ENCODE peak calls at places on chromosomes 2 and 18, in nine cellular contexts. C is glutamatergic neuron; Y is ovary; F is AG09309; K is K562; Z is spleen; P is CD8-positive, alpha-beta T cell; T is fibroblast of the aortic adventitia; B is AG04450. A is an unnamed sample.

GRCh38 chr18:40414155-40414754 is 1540.8 kb upstream of the PIK3C3 start:
- DNase-seq in T (no peak), K (no peak), C (no peak), Z (no peak), B (no peak), F (no peak), P (no peak), Y (no peak), A (no peak)

GRCh38 chr2:100959225-100959880 is 42.7 kb upstream of the RPL31 start:
- DNase-seq in T (peak; percentile 44), K (no peak), Z (no peak), P (no peak), Y (no peak), C (no peak), B (no peak), F (peak; percentile 40), A (no peak)

GRCh38 chr2:24492283-24493272 is 1.5 kb downstream of the NCOA1 start:
- DNase-seq in C (no peak), Y (no peak), P (no peak), T (peak; percentile 42), K (peak; percentile 61), B (no peak), F (no peak), Z (no peak), A (no peak)

GRCh38 chr2:60175290-60175689 is 378.2 kb downstream of the BCL11A start:
- DNase-seq in Y (no peak), F (no peak), P (no peak), B (no peak), K (no peak), Z (no peak), C (no peak), T (no peak), A (no peak)

GRCh38 chr18:32289480-32290075 is 99.7 kb downstream of the MEP1B start:
- DNase-seq in F (peak; percentile 29), C (peak; percentile 25), K (peak; percentile 53), Z (no peak), Y (no peak), P (no peak), B (peak; percentile 36), T (peak; percentile 80), A (peak; percentile 74)

GRCh38 chr2:36797324-36798070 is 101.0 kb downstream of the VIT start:
- DNase-seq in Y (no peak), B (no peak), F (no peak), K (no peak), T (no peak), C (no peak), Z (no peak), P (no peak), A (no peak)

GRCh38 chr2:72964146-72964525 is 46.8 kb downstream of the EMX1 start:
- DNase-seq in F (no peak), Z (no peak), T (no peak), C (no peak), B (no peak), Y (no peak), P (no peak), K (no peak), A (no peak)

GRCh38 chr2:196233033-196233807 is 61.8 kb upstream of the STK17B start:
- DNase-seq in B (peak; percentile 62), Y (no peak), C (no peak), P (no peak), K (no peak), Z (no peak), T (peak; percentile 73), F (peak; percentile 69), A (no peak)

DNA sequence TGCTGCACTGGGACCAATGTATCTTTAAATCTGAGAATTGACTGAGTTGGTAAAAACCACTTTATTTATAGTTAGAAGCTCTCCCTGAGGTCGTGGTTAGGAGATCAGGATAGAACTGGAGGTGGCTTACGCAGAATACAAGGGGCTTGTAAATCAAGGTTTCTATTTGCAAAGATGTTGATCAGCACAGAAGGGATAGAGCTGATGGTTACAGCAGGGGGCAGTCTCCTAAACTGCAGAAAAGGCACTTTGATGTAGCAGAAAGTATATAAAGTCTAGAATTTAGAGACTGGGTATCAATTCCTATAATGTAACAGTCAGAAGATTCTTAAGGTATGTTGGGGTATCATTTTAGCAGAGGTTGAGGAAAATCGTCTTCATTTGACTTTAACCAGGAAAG is 25.2 kb upstream of the ACVR1 start:
- DNase-seq in K (peak; percentile 46), Y (no peak), Z (no peak), T (no peak), C (no peak), F (no peak), P (no peak), B (no peak), A (no peak)
- TF ChIP-seq CTCF in K (peak; percentile 55), Y (no peak), Z (peak; percentile 37), T (no peak), C (no peak), F (peak; percentile 14), P (peak; percentile 21), B (peak; percentile 31), A (no peak)

GRCh38 chr2:109216332-109216731 is 87.3 kb downstream of the SH3RF3 start:
- DNase-seq in Z (no peak), B (no peak), T (no peak), P (no peak), F (no peak), K (peak; percentile 2), Y (no peak), C (no peak), A (no peak)
- TF ChIP-seq CTCF in Z (no peak), B (no peak), T (no peak), P (no peak), F (no peak), K (no peak), Y (no peak), C (no peak), A (no peak)

DNA sequence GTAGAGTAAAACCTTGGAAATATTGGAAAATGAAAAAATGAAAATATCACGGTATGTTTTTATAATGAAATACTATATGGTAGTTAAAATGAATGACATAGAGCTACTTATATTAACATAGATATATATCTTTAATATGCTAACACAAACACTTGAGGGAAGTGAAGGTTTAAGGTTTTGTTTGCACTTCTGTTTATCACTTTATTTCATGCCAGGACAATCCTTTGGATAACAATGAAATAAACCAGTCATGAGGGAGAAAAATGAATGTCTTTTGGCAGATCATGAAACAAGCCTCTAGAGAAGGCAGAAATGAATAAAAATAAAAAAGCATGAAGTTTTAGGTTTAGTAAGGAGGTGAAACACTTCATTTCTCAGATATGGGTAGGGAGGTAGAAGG is 89.9 kb downstream of the BAZ2B start:
- DNase-seq in P (no peak), B (no peak), K (no peak), T (no peak), F (no peak), Z (no peak), C (no peak), Y (no peak), A (no peak)
- TF ChIP-seq CTCF in P (no peak), B (no peak), K (no peak), T (no peak), F (no peak), Z (no peak), C (no peak), Y (no peak), A (no peak)

GRCh38 chr2:132909427-132909826 is 239.4 kb upstream of the LYPD1 start:
- DNase-seq in K (no peak), T (peak; percentile 78), B (no peak), Z (no peak), C (no peak), F (peak; percentile 13), Y (no peak), P (no peak), A (no peak)

GRCh38 chr2:132910432-132910831 is 240.4 kb upstream of the LYPD1 start:
- DNase-seq in Y (no peak), K (no peak), B (no peak), Z (no peak), C (no peak), F (no peak), T (no peak), P (no peak), A (no peak)

GRCh38 chr2:132915812-132916211 is 245.8 kb upstream of the LYPD1 start:
- DNase-seq in K (no peak), B (no peak), F (no peak), P (no peak), Z (no peak), C (no peak), Y (no peak), T (peak; percentile 22), A (no peak)

GRCh38 chr2:132916219-132916618 is 246.2 kb upstream of the LYPD1 start:
- DNase-seq in Y (no peak), C (no peak), F (no peak), Z (no peak), P (no peak), B (no peak), T (no peak), K (no peak), A (no peak)

GRCh38 chr2:132911726-132912724 is 242.0 kb upstream of the LYPD1 start:
- DNase-seq in P (no peak), Y (peak; percentile 23), C (peak; percentile 42), T (peak; percentile 66), F (no peak), K (no peak), B (peak; percentile 33), Z (no peak), A (no peak)
- TF ChIP-seq CTCF in P (no peak), Y (no peak), C (no peak), T (peak; percentile 41), F (peak; percentile 9), K (no peak), B (no peak), Z (no peak), A (no peak)